ENCODE peak calls at places on chromosomes 2 and 18, in nine cellular contexts. G is NCI-H2081; U is RWPE1; B is activated T-cell treated with anti-CD3 and anti-CD28 coated beads, Interleukin-2, amount 50 U/mL, for 4 hours; Y is neural crest cell; N is H54; E is sciatic nerve; V is caudate nucleus; P is WTC11. H is an unnamed sample.

GRCh38 chr2:85033388-85033787 is 62.4 kb downstream of the KCMF1 start:
- DNase-seq in B (no peak), E (no peak), V (no peak), Y (no peak), N (no peak), G (no peak), U (no peak), P (no peak), H (no peak)

GRCh38 chr2:63796796-63797195 is 44.9 kb upstream of the UGP2 start:
- DNase-seq in P (no peak), G (no peak), N (no peak), Y (no peak), U (no peak), E (no peak), V (no peak), B (no peak), H (no peak)

GRCh38 chr2:12721571-12722444 is 5.1 kb downstream of the TRIB2 start:
- DNase-seq in V (peak; percentile 12), Y (no peak), G (no peak), B (no peak), P (no peak), U (no peak), N (no peak), E (no peak), H (no peak)

GRCh38 chr18:60556326-60556725 is 183.8 kb upstream of the MC4R start:
- DNase-seq in Y (no peak), E (no peak), G (no peak), B (no peak), U (no peak), P (no peak), N (no peak), V (no peak), H (no peak)

GRCh38 chr2:10668402-10669012 is 21.3 kb downstream of the NOL10 start:
- DNase-seq in N (no peak), B (no peak), G (peak; percentile 67), Y (peak; percentile 20), V (no peak), U (peak; percentile 26), E (no peak), P (no peak), H (no peak)

GRCh38 chr18:3248062-3248669 is 565 bp downstream of the MYL12A start:
- DNase-seq in N (no peak), P (no peak), Y (peak; percentile 8), U (no peak), E (no peak), B (no peak), G (no peak), V (peak; percentile 35), H (no peak)

GRCh38 chr2:38115216-38116012 is 39.5 kb upstream of the CYP1B1 start:
- DNase-seq in N (peak; percentile 56), B (peak; percentile 51), Y (peak; percentile 94), P (peak; percentile 95), E (peak; percentile 93), U (peak; percentile 80), V (peak; percentile 39), G (peak; percentile 75), H (peak; percentile 87)

GRCh38 chr18:26434887-26435286 is 113.5 kb downstream of the KCTD1 start:
- DNase-seq in Y (no peak), B (no peak), P (no peak), U (no peak), G (no peak), V (no peak), E (no peak), N (no peak), H (no peak)

GRCh38 chr2:167215595-167215994 is 327.3 kb downstream of the XIRP2 start:
- DNase-seq in B (no peak), P (peak; percentile 23), G (no peak), E (no peak), U (no peak), V (no peak), Y (no peak), N (no peak), H (no peak)

GRCh38 chr2:64491426-64491825 is 32.7 kb upstream of the AFTPH start:
- DNase-seq in G (no peak), N (no peak), Y (no peak), V (no peak), P (no peak), U (no peak), B (no peak), E (no peak), H (no peak)

GRCh38 chr2:38600242-38600891 is 2.4 kb downstream of the HNRNPLL start:
- DNase-seq in G (peak; percentile 3), V (no peak), P (no peak), U (no peak), N (no peak), B (no peak), Y (no peak), E (no peak), H (no peak)

GRCh38 chr2:231765496-231765929 is 15.6 kb downstream of the PDE6D start:
- DNase-seq in Y (no peak), V (no peak), P (no peak), B (no peak), U (no peak), G (no peak), N (no peak), E (no peak), H (no peak)

GRCh38 chr2:127877626-127878025 is 8.1 kb downstream of the AMMECR1L start:
- DNase-seq in N (no peak), Y (no peak), P (no peak), E (no peak), V (no peak), G (no peak), B (no peak), U (no peak), H (no peak)

GRCh38 chr2:239896075-239896474 is 129.1 kb downstream of the NDUFA10 start:
- DNase-seq in U (no peak), V (no peak), Y (no peak), P (peak; percentile 33), E (no peak), G (no peak), B (no peak), N (no peak), H (peak; percentile 26)

GRCh38 chr2:133986076-133986837 is 267.6 kb upstream of the MGAT5 start:
- DNase-seq in B (no peak), G (no peak), U (peak; percentile 46), Y (no peak), N (no peak), P (no peak), V (no peak), E (no peak), H (no peak)

GRCh38 chr2:24886640-24887324 is 33.3 kb downstream of the ADCY3 start:
- DNase-seq in B (no peak), P (no peak), U (no peak), G (no peak), N (no peak), E (no peak), Y (no peak), V (no peak), H (no peak)

GRCh38 chr2:150080115-150080514 is 407.4 kb downstream of the RND3 start:
- DNase-seq in B (no peak), P (no peak), G (no peak), N (no peak), Y (no peak), U (no peak), E (no peak), V (no peak), H (no peak)

GRCh38 chr2:169082995-169083394 is 13.6 kb downstream of the DHRS9 start:
- DNase-seq in V (no peak), E (no peak), N (no peak), B (no peak), G (no peak), Y (no peak), P (no peak), U (no peak), H (no peak)

GRCh38 chr2:74525717-74526648 is at the start of gene DQX1:
- DNase-seq in V (no peak), B (no peak), Y (no peak), P (no peak), U (peak; percentile 79), G (no peak), E (no peak), N (no peak), H (no peak)

GRCh38 chr18:32301976-32302743 is 112.3 kb downstream of the MEP1B start:
- DNase-seq in Y (no peak), E (no peak), U (peak; percentile 19), G (no peak), N (peak; percentile 11), V (no peak), B (no peak), P (no peak), H (no peak)

GRCh38 chr18:48954837-48955527 is 4.2 kb upstream of the SMAD7 start:
- DNase-seq in E (peak; percentile 74), N (no peak), Y (no peak), P (no peak), V (no peak), B (no peak), G (no peak), U (no peak), H (no peak)

GRCh38 chr18:8857806-8858205 is 152.4 kb downstream of the MTCL1 start:
- DNase-seq in V (no peak), E (no peak), Y (no peak), B (no peak), P (no peak), N (no peak), U (no peak), G (no peak), H (no peak)

GRCh38 chr18:34660572-34660971 is 49.5 kb upstream of the DTNA start:
- DNase-seq in Y (no peak), B (no peak), E (no peak), N (no peak), V (no peak), P (no peak), G (no peak), U (no peak), H (no peak)

GRCh38 chr2:147989809-147990403 is 30.6 kb downstream of the ORC4 start:
- DNase-seq in P (no peak), Y (no peak), B (peak; percentile 12), N (peak; percentile 6), G (peak; percentile 15), V (no peak), U (peak; percentile 67), E (no peak), H (no peak)

GRCh38 chr2:129006135-129006885 is 687.6 kb upstream of the HS6ST1 start:
- DNase-seq in B (no peak), G (no peak), V (no peak), Y (no peak), P (no peak), N (no peak), U (no peak), E (no peak), H (peak; percentile 43)

GRCh38 chr2:153871231-153872221 is at the start of gene GALNT13:
- DNase-seq in N (peak; percentile 61), V (peak; percentile 90), E (no peak), P (peak; percentile 90), B (no peak), G (peak; percentile 95), U (peak; percentile 23), Y (peak; percentile 74), H (peak; percentile 84)

GRCh38 chr2:150410809-150411208 is 76.7 kb downstream of the RND3 start:
- DNase-seq in N (peak; percentile 26), G (no peak), P (peak; percentile 20), U (peak; percentile 3), B (no peak), Y (no peak), V (no peak), E (no peak), H (no peak)

GRCh38 chr2:217593732-217594131 is 409.1 kb downstream of the TNS1 start:
- DNase-seq in Y (no peak), B (no peak), N (no peak), E (no peak), U (no peak), V (no peak), G (no peak), P (no peak), H (no peak)

GRCh38 chr2:67346718-67347407 is 50.3 kb upstream of the ETAA1 start:
- DNase-seq in U (peak; percentile 29), N (no peak), E (no peak), V (no peak), P (no peak), Y (no peak), B (no peak), G (no peak), H (no peak)

GRCh38 chr2:170817247-170817998 is 736 bp downstream of the GAD1 start:
- DNase-seq in G (peak; percentile 36), P (peak; percentile 46), B (no peak), U (peak; percentile 31), Y (peak; percentile 29), E (no peak), V (peak; percentile 58), N (no peak), H (no peak)

GRCh38 chr2:169071455-169071854 is 2.1 kb downstream of the DHRS9 start:
- DNase-seq in E (no peak), U (peak; percentile 39), P (no peak), G (no peak), V (no peak), Y (no peak), B (no peak), N (no peak), H (no peak)

H was measured in suprapubic skin.